ENCODE peak calls at places on chromosomes 3 and 15, in ten cellular contexts. R is dermis microvascular lymphatic vessel endothelial cell, N is HuH-7, Y is OCI-LY7, P is left ventricle myocardium inferior, V is Right ventricle myocardium superior, C is endothelial cell, S is amniotic stem cell, U is dorsolateral prefrontal cortex, Z is GM13976. Q is an unnamed sample.

GRCh38 chr3:190912736-190913135 is 50.2 kb upstream of the GMNC start:
- DNase-seq in C (no peak), N (no peak), R (no peak), P (no peak), Z (no peak), U (no peak), V (no peak), S (no peak), Y (no peak), Q (no peak)

GRCh38 chr3:33911525-33912322 is 113.3 kb downstream of the PDCD6IP start:
- DNase-seq in Z (no peak), C (no peak), P (no peak), U (no peak), V (no peak), R (no peak), S (no peak), N (no peak), Y (no peak), Q (no peak)

GRCh38 chr3:183541235-183541655 is 14.3 kb downstream of the KLHL6 start:
- DNase-seq in S (no peak), V (no peak), N (no peak), Y (peak), Z (no peak), P (no peak), C (no peak), R (no peak), U (no peak), Q (no peak)

GRCh38 chr3:76570436-76571057 is 469.4 kb upstream of the ROBO2 start:
- DNase-seq in C (no peak), V (no peak), Y (peak), U (no peak), Z (peak), N (no peak), P (no peak), R (no peak), S (no peak), Q (no peak)

GRCh38 chr3:183369626-183370025 is 58.8 kb downstream of the MCF2L2 start:
- DNase-seq in V (no peak), R (no peak), S (no peak), N (no peak), U (no peak), Z (no peak), Y (no peak), C (no peak), P (no peak), Q (no peak)

GRCh38 chr15:74431116-74431515 is 2.6 kb downstream of the SEMA7A start:
- DNase-seq in Y (no peak), S (no peak), Z (no peak), V (no peak), N (no peak), R (no peak), P (no peak), C (no peak), U (no peak), Q (no peak)

GRCh38 chr15:41417418-41417811 is 520 bp downstream of the RTF1 start:
- DNase-seq in V (no peak), P (peak), C (no peak), S (no peak), Y (peak), U (no peak), N (peak), Z (no peak), R (no peak), Q (no peak)

GRCh38 chr3:157499342-157499963 is 3.8 kb downstream of the VEPH1 start:
- DNase-seq in C (peak), R (peak), P (no peak), U (no peak), Y (no peak), S (no peak), V (peak), N (peak), Z (no peak), Q (no peak)

GRCh38 chr3:71428841-71429609 is 154.5 kb downstream of the FOXP1 start:
- DNase-seq in Z (no peak), C (no peak), S (no peak), V (no peak), P (peak), Y (peak), U (no peak), N (no peak), R (peak), Q (no peak)

GRCh38 chr3:142270407-142270806 is 45.0 kb upstream of the GK5 start:
- DNase-seq in R (no peak), U (no peak), Y (no peak), V (no peak), N (no peak), P (no peak), Z (no peak), S (no peak), C (no peak), Q (peak)

GRCh38 chr15:100107151-100107550 is 234.6 kb downstream of the ADAMTS17 start:
- DNase-seq in V (no peak), Z (no peak), Y (no peak), P (no peak), R (no peak), S (no peak), C (no peak), N (no peak), U (no peak), Q (no peak)

GRCh38 chr3:161042023-161042501 is 63.1 kb downstream of the B3GALNT1 start:
- DNase-seq in S (no peak), C (no peak), U (no peak), Z (peak), N (peak), V (no peak), Y (no peak), R (no peak), P (no peak), Q (no peak)

GRCh38 chr3:197242784-197243432 is 55.5 kb downstream of the DLG1 start:
- DNase-seq in P (no peak), Y (no peak), C (no peak), Z (no peak), N (no peak), R (no peak), V (no peak), U (no peak), S (no peak), Q (no peak)

GRCh38 chr15:73127302-73127936 is 75.2 kb downstream of the NEO1 start:
- DNase-seq in U (no peak), Z (peak), R (no peak), V (no peak), P (no peak), S (no peak), N (peak), C (peak), Y (peak), Q (peak)